ENCODE peak calls at places on chromosome 2, in ten cellular contexts. O, W, A, S, P, F, C, E, X and M are unnamed samples.
A peak's percentile ranks its signal among the peaks of the same experiment; 100 is the strongest.

GRCh38 chr2:25814681-25815080 is 63.6 kb downstream of the ASXL2 start:
- DNase-seq in E (peak; percentile 41), W (no peak), P (peak; percentile 38), O (no peak), A (no peak), X (no peak), F (no peak), S (no peak), C (no peak), M (no peak)

GRCh38 chr2:124024491-124025348 is at the start of gene CNTNAP5:
- DNase-seq in O (peak; percentile 80), P (peak; percentile 21), E (no peak), W (peak; percentile 95), F (peak; percentile 95), A (no peak), X (no peak), C (no peak), S (peak; percentile 62), M (no peak)

GRCh38 chr2:230909841-230910545 is 15.0 kb downstream of the GPR55 start:
- DNase-seq in S (no peak), E (no peak), F (no peak), C (peak; percentile 45), P (no peak), X (no peak), O (no peak), A (no peak), W (peak; percentile 26), M (no peak)

GRCh38 chr2:71727562-71727961 is 274.2 kb downstream of the DYSF start:
- DNase-seq in C (peak; percentile 1), A (no peak), O (no peak), W (peak; percentile 17), E (peak; percentile 48), S (no peak), F (no peak), X (no peak), P (no peak), M (no peak)

GRCh38 chr2:3500326-3500899 is 18.9 kb downstream of the ADI1 start:
- DNase-seq in C (no peak), A (no peak), P (no peak), W (no peak), E (no peak), O (no peak), S (no peak), X (no peak), F (no peak), M (no peak)

GRCh38 chr2:28665041-28665704 is 86.5 kb upstream of the PPP1CB start:
- DNase-seq in O (no peak), C (peak; percentile 94), S (no peak), W (no peak), F (peak; percentile 29), A (no peak), X (no peak), E (no peak), P (peak; percentile 85), M (no peak)

GRCh38 chr2:53033416-53033815 is 734.2 kb upstream of the CHAC2 start:
- DNase-seq in P (peak; percentile 78), X (no peak), W (no peak), C (no peak), O (no peak), F (no peak), E (no peak), S (no peak), A (no peak), M (no peak)

GRCh38 chr2:65715328-65715727 is 282.9 kb upstream of the SPRED2 start:
- DNase-seq in O (no peak), X (no peak), C (no peak), F (no peak), E (no peak), P (no peak), W (no peak), S (no peak), A (no peak), M (no peak)

GRCh38 chr2:217398860-217399259 is 539.0 kb upstream of the TNP1 start:
- DNase-seq in A (no peak), S (no peak), F (no peak), W (no peak), C (no peak), E (no peak), P (no peak), O (peak; percentile 72), X (no peak), M (no peak)

GRCh38 chr2:217804338-217804737 is 198.5 kb downstream of the TNS1 start:
- DNase-seq in X (no peak), S (peak; percentile 36), E (no peak), C (peak; percentile 67), P (no peak), A (no peak), O (no peak), W (peak; percentile 89), F (no peak), M (no peak)

GRCh38 chr2:70743677-70744076 is 24.3 kb downstream of the ADD2 start:
- DNase-seq in W (no peak), O (no peak), E (no peak), F (no peak), S (no peak), C (no peak), X (no peak), A (no peak), P (no peak), M (no peak)

GRCh38 chr2:8623958-8624591 is 57.8 kb upstream of the ID2 start:
- DNase-seq in X (no peak), O (no peak), A (no peak), W (no peak), S (peak; percentile 44), E (peak; percentile 10), P (no peak), C (no peak), F (no peak), M (no peak)

GRCh38 chr2:66573866-66574265 is 138.9 kb downstream of the MEIS1 start:
- DNase-seq in P (peak; percentile 24), C (no peak), A (no peak), S (no peak), E (no peak), F (peak; percentile 74), W (peak; percentile 82), O (no peak), X (no peak), M (no peak)

GRCh38 chr2:172113617-172114016 is 10.9 kb upstream of the DLX2 start:
- DNase-seq in W (no peak), A (peak; percentile 60), F (peak; percentile 56), X (no peak), P (peak; percentile 57), C (no peak), S (no peak), O (no peak), E (peak; percentile 56), M (peak; percentile 54)
- TF ChIP-seq CTCF in W (peak; percentile 75), A (peak; percentile 81), F (peak; percentile 67), X (peak; percentile 42), P (no peak), C (no peak), S (peak; percentile 18), O (no peak), E (peak; percentile 65), M (peak; percentile 77)

GRCh38 chr2:173957517-173957916 is 7.7 kb downstream of the SP3 start:
- DNase-seq in E (no peak), C (no peak), A (no peak), P (no peak), W (no peak), F (no peak), X (no peak), S (no peak), O (no peak), M (no peak)
- H3K9me3 ChIP-seq in E (no peaks in the 10 kb centered on the region), C (no peaks in the 10 kb centered on the region), A (no peaks in the 10 kb centered on the region), P (no peaks in the 10 kb centered on the region), W (peaks cover 29% of the 10 kb centered on the region), F (peaks cover 4% of the 10 kb centered on the region), X (no peaks in the 10 kb centered on the region), S (no peaks in the 10 kb centered on the region), O (no peaks in the 10 kb centered on the region), M (peaks cover 21% of the 10 kb centered on the region)

GRCh38 chr2:122520212-122520611 is 764.8 kb downstream of the TSN start:
- DNase-seq in W (no peak), E (no peak), A (no peak), S (no peak), F (no peak), O (no peak), P (no peak), X (no peak), C (no peak), M (no peak)

GRCh38 chr2:122515731-122516130 is 760.3 kb downstream of the TSN start:
- DNase-seq in C (no peak), E (no peak), A (no peak), W (no peak), O (no peak), X (no peak), S (no peak), F (peak; percentile 28), P (no peak), M (no peak)

GRCh38 chr2:122516775-122517174 is 761.3 kb downstream of the TSN start:
- DNase-seq in O (no peak), C (no peak), W (peak; percentile 68), A (no peak), X (no peak), E (no peak), F (no peak), P (no peak), S (no peak), M (no peak)

GRCh38 chr2:122519806-122520205 is 764.4 kb downstream of the TSN start:
- DNase-seq in A (no peak), S (no peak), C (no peak), X (no peak), E (no peak), P (no peak), O (no peak), W (no peak), F (no peak), M (no peak)

GRCh38 chr2:122519366-122519765 is 763.9 kb downstream of the TSN start:
- DNase-seq in F (peak; percentile 10), W (no peak), E (peak; percentile 11), O (no peak), A (peak; percentile 6), P (no peak), S (no peak), X (no peak), C (no peak), M (peak; percentile 30)
- TF ChIP-seq CTCF in F (peak; percentile 39), W (peak; percentile 55), E (peak; percentile 50), O (no peak), A (peak; percentile 14), P (no peak), S (no peak), X (no peak), C (no peak), M (peak; percentile 68)

DNA sequence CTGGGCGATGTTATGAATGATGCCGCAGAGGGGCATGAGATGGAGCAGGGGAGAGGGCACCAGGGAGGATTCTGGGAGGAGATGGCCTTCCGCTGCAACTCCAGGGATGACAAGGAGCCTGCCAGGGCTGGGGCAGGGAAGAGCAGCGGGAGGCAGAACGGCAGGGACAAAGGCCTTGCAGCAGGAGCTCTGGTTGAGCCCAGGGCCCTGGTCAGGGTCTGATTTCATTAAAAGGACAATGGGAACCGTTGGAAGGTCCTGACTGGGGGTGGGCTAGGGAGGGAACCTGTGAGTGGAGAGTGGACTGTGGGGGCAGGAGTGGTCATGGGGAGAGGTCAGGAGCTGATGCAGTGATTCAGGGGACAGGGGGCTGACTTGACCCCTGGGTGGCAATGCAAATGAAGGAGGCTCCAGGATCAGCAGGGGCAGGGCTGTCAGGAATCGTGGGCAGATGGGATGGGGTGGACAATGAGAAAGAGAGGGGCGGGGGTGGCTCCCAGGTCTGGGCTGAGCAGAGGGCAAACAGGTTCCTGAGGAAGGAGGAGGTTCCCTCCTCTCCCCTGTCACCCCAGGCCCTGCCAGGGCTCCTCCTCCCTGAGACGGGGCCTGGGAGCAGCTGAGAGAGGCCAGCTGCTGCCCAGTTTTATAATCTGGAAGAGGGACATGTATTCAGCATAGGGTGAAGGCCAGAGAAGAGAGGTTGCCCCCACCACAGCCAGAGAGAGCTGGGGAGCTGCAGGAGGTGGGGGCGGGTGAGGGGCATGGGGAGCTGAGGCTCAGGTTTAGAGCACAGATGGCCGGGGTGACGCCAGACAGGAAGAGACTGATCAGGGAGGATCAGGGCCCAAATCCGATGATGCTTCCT is 7.3 kb upstream of the DUSP2 start:
- DNase-seq in O (no peak), S (peak; percentile 34), W (peak; percentile 52), P (no peak), X (no peak), A (no peak), F (peak; percentile 67), C (peak; percentile 41), E (no peak), M (peak; percentile 35)
- H3K9me3 ChIP-seq in O (no peaks in the 10 kb centered on the region), S (no peaks in the 10 kb centered on the region), W (no peaks in the 10 kb centered on the region), P (no peaks in the 10 kb centered on the region), X (no peaks in the 10 kb centered on the region), A (no peaks in the 10 kb centered on the region), F (no peaks in the 10 kb centered on the region), C (no peaks in the 10 kb centered on the region), E (no peaks in the 10 kb centered on the region), M (no peaks in the 10 kb centered on the region)